ENCODE peak calls at places on chromosomes 16 and 17, in five cellular contexts. Q is HEK293T, R is nephron progenitor cell, V is anterior cingulate cortex, T is hippocampal formation. S is an unnamed sample.

GRCh38 chr16:19094542-19095365 is 19.0 kb upstream of the ITPRIPL2 start:
- DNase-seq in R (no peak), T (no peak), V (no peak), Q (no peak), S (peak)

GRCh38 chr16:19132898-19133297 is 19.1 kb downstream of the ITPRIPL2 start:
- DNase-seq in R (no peak), Q (no peak), T (no peak), V (no peak), S (no peak)

GRCh38 chr16:590165-590874 is 454 bp downstream of the RAB40C start:
- DNase-seq in T (no peak), V (no peak), R (no peak), Q (no peak), S (peak)

GRCh38 chr16:3671424-3671823 is 16.9 kb downstream of the DNASE1 start:
- DNase-seq in V (no peak), R (no peak), T (no peak), Q (no peak), S (no peak)

GRCh38 chr16:21001262-21001661 is 100.7 kb downstream of the LYRM1 start:
- DNase-seq in V (no peak), Q (peak), T (no peak), R (peak), S (peak)

GRCh38 chr16:86752582-86753175 is 174.3 kb downstream of the FOXL1 start:
- DNase-seq in Q (no peak), R (no peak), V (no peak), T (no peak), S (no peak)

GRCh38 chr16:69084301-69084700 is 21.2 kb upstream of the HAS3 start:
- DNase-seq in R (no peak), V (no peak), T (no peak), Q (no peak), S (no peak)

GRCh38 chr17:48825446-48826381 is 5.1 kb upstream of the CALCOCO2 start:
- DNase-seq in V (no peak), R (no peak), T (no peak), Q (no peak), S (no peak)

GRCh38 chr16:81652798-81653505 is 126.1 kb upstream of the PLCG2 start:
- DNase-seq in R (no peak), Q (no peak), V (no peak), T (no peak), S (no peak)

GRCh38 chr16:67336111-67336510 is 9.5 kb downstream of the LRRC36 start:
- DNase-seq in V (no peak), R (no peak), Q (no peak), T (no peak), S (no peak)

GRCh38 chr16:23158114-23158513 is 8.9 kb upstream of the USP31 start:
- DNase-seq in V (no peak), R (no peak), Q (no peak), T (no peak), S (no peak)

GRCh38 chr16:66481081-66481942 is 54.2 kb downstream of the BEAN1 start:
- DNase-seq in Q (no peak), T (no peak), R (no peak), V (no peak), S (no peak)

GRCh38 chr16:12311309-12311708 is 334.8 kb downstream of the SNX29 start:
- DNase-seq in T (no peak), R (peak), Q (no peak), V (no peak), S (no peak)

GRCh38 chr17:40316571-40317344 is 7.8 kb downstream of the RARA start:
- DNase-seq in T (no peak), R (peak), V (no peak), Q (peak), S (no peak)

GRCh38 chr16:62050793-62051192 is 14.6 kb upstream of the CDH8 start:
- DNase-seq in T (no peak), V (no peak), Q (no peak), R (no peak), S (no peak)

GRCh38 chr17:280901-281300 is 71.7 kb downstream of the RPH3AL start:
- DNase-seq in R (no peak), Q (no peak), T (no peak), V (no peak), S (no peak)

GRCh38 chr17:77424585-77425344 is 284.0 kb downstream of the SEC14L1 start:
- DNase-seq in R (peak), V (peak), Q (no peak), T (peak), S (peak)